ENCODE peak calls at places on chromosome 11, in seven cellular contexts. One of them, this sample, is unnamed.

GRCh38 chr11:61621917-61622585 is 41.2 kb upstream of the SYT7 start:
- DNase-seq in mucosa of descending colon: no peak
- DNase-seq in tibial artery: no peak
- DNase-seq in adrenal gland: no peak
- DNase-seq in vagina: no peak
- DNase-seq in ovary: no peak
- DNase-seq in gastrocnemius medialis: no peak
- DNase-seq in this sample: no peak

GRCh38 chr11:96257972-96258951 is 84.7 kb downstream of the MAML2 start:
- DNase-seq in mucosa of descending colon: no peak
- DNase-seq in tibial artery: no peak
- DNase-seq in adrenal gland: no peak
- DNase-seq in vagina: no peak
- DNase-seq in ovary: no peak
- DNase-seq in gastrocnemius medialis: no peak
- DNase-seq in this sample: no peak

GRCh38 chr11:27873664-27874063 is 173.4 kb upstream of the BDNF start:
- DNase-seq in mucosa of descending colon: no peak
- DNase-seq in tibial artery: no peak
- DNase-seq in adrenal gland: no peak
- DNase-seq in vagina: no peak
- DNase-seq in ovary: no peak
- DNase-seq in gastrocnemius medialis: no peak
- DNase-seq in this sample: no peak

GRCh38 chr11:74701351-74701750 is 29.9 kb downstream of the CHRDL2 start:
- DNase-seq in mucosa of descending colon: no peak
- DNase-seq in tibial artery: no peak
- DNase-seq in adrenal gland: no peak
- DNase-seq in vagina: no peak
- DNase-seq in ovary: no peak
- DNase-seq in gastrocnemius medialis: no peak
- DNase-seq in this sample: no peak

GRCh38 chr11:82505384-82505783 is 228.3 kb downstream of the FAM181B start:
- DNase-seq in mucosa of descending colon: no peak
- DNase-seq in tibial artery: no peak
- DNase-seq in adrenal gland: no peak
- DNase-seq in vagina: no peak
- DNase-seq in ovary: no peak
- DNase-seq in gastrocnemius medialis: no peak
- DNase-seq in this sample: no peak

GRCh38 chr11:88680806-88681205 is 343.3 kb upstream of the CTSC start:
- DNase-seq in mucosa of descending colon: no peak
- DNase-seq in tibial artery: no peak
- DNase-seq in adrenal gland: no peak
- DNase-seq in vagina: no peak
- DNase-seq in ovary: no peak
- DNase-seq in gastrocnemius medialis: no peak
- DNase-seq in this sample: no peak

GRCh38 chr11:8222820-8223512 is 40.7 kb downstream of the LMO1 start:
- DNase-seq in mucosa of descending colon: peak; percentile 40
- DNase-seq in tibial artery: no peak
- DNase-seq in adrenal gland: no peak
- DNase-seq in vagina: no peak
- DNase-seq in ovary: no peak
- DNase-seq in gastrocnemius medialis: no peak
- DNase-seq in this sample: no peak

GRCh38 chr11:75667268-75667830 is 1.5 kb downstream of the MAP6 start:
- DNase-seq in mucosa of descending colon: peak; percentile 12
- DNase-seq in tibial artery: no peak
- DNase-seq in adrenal gland: peak; percentile 56
- DNase-seq in vagina: no peak
- DNase-seq in ovary: peak; percentile 22
- DNase-seq in gastrocnemius medialis: no peak
- DNase-seq in this sample: peak; percentile 37

GRCh38 chr11:111561801-111562325 is 21.3 kb downstream of the LAYN start:
- DNase-seq in mucosa of descending colon: no peak
- DNase-seq in tibial artery: no peak
- DNase-seq in adrenal gland: no peak
- DNase-seq in vagina: no peak
- DNase-seq in ovary: no peak
- DNase-seq in gastrocnemius medialis: no peak
- DNase-seq in this sample: no peak

GRCh38 chr11:1825785-1826451 is 8.9 kb upstream of the SYT8 start:
- DNase-seq in mucosa of descending colon: no peak
- DNase-seq in tibial artery: peak; percentile 67
- DNase-seq in adrenal gland: no peak
- DNase-seq in vagina: no peak
- DNase-seq in ovary: no peak
- DNase-seq in gastrocnemius medialis: no peak
- DNase-seq in this sample: no peak
- H3K4me3 ChIP-seq in mucosa of descending colon: no peak overlapping the region
- H3K4me3 ChIP-seq in tibial artery: no peak overlapping the region
- H3K4me3 ChIP-seq in adrenal gland: no peak overlapping the region
- H3K4me3 ChIP-seq in vagina: no peak overlapping the region
- H3K4me3 ChIP-seq in ovary: no peak overlapping the region
- H3K4me3 ChIP-seq in gastrocnemius medialis: no peak overlapping the region
- H3K4me3 ChIP-seq in this sample: no peak overlapping the region

GRCh38 chr11:110467556-110467955 is 37.8 kb downstream of the FDX1 start:
- DNase-seq in mucosa of descending colon: no peak
- DNase-seq in tibial artery: no peak
- DNase-seq in adrenal gland: no peak
- DNase-seq in vagina: no peak
- DNase-seq in ovary: no peak
- DNase-seq in gastrocnemius medialis: no peak
- DNase-seq in this sample: no peak
- TF ChIP-seq CTCF in mucosa of descending colon: no peak
- TF ChIP-seq CTCF in tibial artery: no peak
- TF ChIP-seq CTCF in adrenal gland: no peak
- TF ChIP-seq CTCF in vagina: no peak
- TF ChIP-seq CTCF in ovary: no peak
- TF ChIP-seq CTCF in gastrocnemius medialis: no peak
- TF ChIP-seq CTCF in this sample: no peak

GRCh38 chr11:19817870-19818269 is 105.2 kb downstream of the NAV2 start:
- DNase-seq in mucosa of descending colon: no peak
- DNase-seq in tibial artery: no peak
- DNase-seq in adrenal gland: no peak
- DNase-seq in vagina: no peak
- DNase-seq in ovary: no peak
- DNase-seq in gastrocnemius medialis: no peak
- DNase-seq in this sample: no peak

GRCh38 chr11:19817265-19817851 is 104.7 kb downstream of the NAV2 start:
- DNase-seq in mucosa of descending colon: no peak
- DNase-seq in tibial artery: no peak
- DNase-seq in adrenal gland: no peak
- DNase-seq in vagina: no peak
- DNase-seq in ovary: no peak
- DNase-seq in gastrocnemius medialis: no peak
- DNase-seq in this sample: no peak

GRCh38 chr11:19816817-19817216 is 104.2 kb downstream of the NAV2 start:
- DNase-seq in mucosa of descending colon: no peak
- DNase-seq in tibial artery: no peak
- DNase-seq in adrenal gland: no peak
- DNase-seq in vagina: no peak
- DNase-seq in ovary: no peak
- DNase-seq in gastrocnemius medialis: no peak
- DNase-seq in this sample: no peak

GRCh38 chr11:19814421-19814820 is 101.8 kb downstream of the NAV2 start:
- DNase-seq in mucosa of descending colon: no peak
- DNase-seq in tibial artery: no peak
- DNase-seq in adrenal gland: no peak
- DNase-seq in vagina: no peak
- DNase-seq in ovary: no peak
- DNase-seq in gastrocnemius medialis: no peak
- DNase-seq in this sample: no peak

DNA sequence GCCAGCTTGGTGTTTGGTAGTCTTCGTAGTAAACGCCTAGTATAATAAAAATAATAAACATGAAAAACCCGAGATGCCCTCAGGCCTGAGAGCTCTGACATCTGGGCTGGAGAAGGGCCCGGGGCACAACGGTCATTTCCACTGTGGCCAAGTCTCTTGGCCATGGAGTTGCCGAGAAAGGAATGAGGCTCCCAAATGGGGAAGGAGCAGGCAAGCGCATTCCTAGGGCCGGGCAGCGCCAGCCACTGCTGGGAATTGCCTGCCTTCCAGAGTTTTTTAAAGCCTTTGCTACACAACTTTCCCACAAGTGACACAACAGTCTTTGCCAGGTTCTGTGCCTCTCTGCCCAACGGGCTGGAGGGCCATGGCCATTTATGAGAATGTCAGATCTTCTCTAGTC is 103.4 kb downstream of the NAV2 start:
- DNase-seq in mucosa of descending colon: no peak
- DNase-seq in tibial artery: peak; percentile 84
- DNase-seq in adrenal gland: no peak
- DNase-seq in vagina: no peak
- DNase-seq in ovary: no peak
- DNase-seq in gastrocnemius medialis: no peak
- DNase-seq in this sample: no peak
- H3K4me1 ChIP-seq in mucosa of descending colon: no peaks in the 10 kb centered on the region
- H3K4me1 ChIP-seq in tibial artery: peaks cover 80% of the 10 kb centered on the region
- H3K4me1 ChIP-seq in adrenal gland: no peaks in the 10 kb centered on the region
- H3K4me1 ChIP-seq in vagina: no peaks in the 10 kb centered on the region
- H3K4me1 ChIP-seq in ovary: no peaks in the 10 kb centered on the region
- H3K4me1 ChIP-seq in gastrocnemius medialis: peaks cover 54% of the 10 kb centered on the region
- H3K4me1 ChIP-seq in this sample: peaks cover 7% of the 10 kb centered on the region

DNA sequence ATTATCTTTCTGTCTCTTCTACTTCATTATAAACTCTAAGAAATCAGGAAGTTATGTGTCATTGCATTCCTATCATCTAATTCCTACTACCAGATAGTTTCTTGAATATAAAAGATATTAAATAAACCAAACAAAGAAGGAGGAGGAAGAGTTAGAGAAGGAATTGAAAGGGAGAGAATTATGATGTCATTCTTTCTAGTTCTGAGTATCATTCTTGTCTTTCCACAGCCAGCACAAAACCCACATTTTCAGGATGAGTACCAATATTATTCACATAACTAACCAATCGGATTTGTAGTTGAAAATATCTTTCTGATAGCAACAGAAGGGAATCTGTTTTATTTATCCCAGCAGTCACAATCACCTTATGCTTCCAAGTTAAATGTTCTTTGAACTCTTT is 13.3 kb downstream of the MS4A13 start:
- DNase-seq in mucosa of descending colon: no peak
- DNase-seq in tibial artery: no peak
- DNase-seq in adrenal gland: no peak
- DNase-seq in vagina: no peak
- DNase-seq in ovary: no peak
- DNase-seq in gastrocnemius medialis: no peak
- DNase-seq in this sample: no peak
- H3K4me3 ChIP-seq in mucosa of descending colon: no peak overlapping the region
- H3K4me3 ChIP-seq in tibial artery: no peak overlapping the region
- H3K4me3 ChIP-seq in adrenal gland: no peak overlapping the region
- H3K4me3 ChIP-seq in vagina: no peak overlapping the region
- H3K4me3 ChIP-seq in ovary: no peak overlapping the region
- H3K4me3 ChIP-seq in gastrocnemius medialis: no peak overlapping the region
- H3K4me3 ChIP-seq in this sample: no peak overlapping the region

DNA sequence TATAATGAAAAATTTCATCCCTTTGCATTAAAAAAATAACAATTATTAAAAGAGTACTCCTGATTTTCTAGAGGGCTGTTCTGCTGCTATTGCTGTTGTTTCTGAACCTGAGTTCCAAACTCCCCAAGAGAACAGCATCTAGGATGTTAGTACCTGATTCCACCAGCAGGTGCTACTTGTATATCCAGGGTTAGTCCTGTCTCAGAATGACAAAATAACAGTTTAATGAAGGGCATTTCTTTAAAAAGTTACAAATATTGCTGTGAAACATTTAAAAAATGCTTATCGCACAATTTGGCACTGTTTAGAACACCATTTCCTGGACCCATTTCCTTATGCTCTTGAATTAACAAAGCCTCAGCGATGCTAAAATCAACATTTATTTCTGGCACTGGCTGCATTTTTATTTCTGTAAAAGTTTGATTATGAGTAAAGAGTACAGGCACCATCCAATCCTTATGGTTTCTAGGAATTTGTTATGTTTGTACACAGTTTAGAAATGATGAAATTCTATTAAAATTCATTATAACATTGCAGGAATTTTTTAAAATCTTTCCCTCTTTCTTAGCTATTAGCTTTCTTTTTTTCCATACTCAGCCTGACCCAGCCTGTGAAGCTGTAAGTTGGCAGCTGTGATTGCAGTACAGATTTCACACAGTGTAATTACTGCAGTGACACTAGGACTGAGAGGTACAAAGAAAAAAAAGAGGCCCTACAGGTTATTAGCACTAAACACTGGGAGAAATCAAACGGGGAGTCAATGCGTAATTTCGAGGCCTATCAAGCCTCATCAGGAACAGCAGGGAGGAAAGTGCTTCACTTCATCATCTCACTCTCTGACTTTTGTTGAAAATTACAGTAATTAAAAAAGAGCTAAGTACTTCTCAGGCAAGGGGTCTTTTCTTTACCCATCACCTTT is 208.8 kb downstream of the DCDC1 start:
- DNase-seq in mucosa of descending colon: no peak
- DNase-seq in tibial artery: no peak
- DNase-seq in adrenal gland: no peak
- DNase-seq in vagina: no peak
- DNase-seq in ovary: no peak
- DNase-seq in gastrocnemius medialis: no peak
- DNase-seq in this sample: no peak
- TF ChIP-seq CTCF in mucosa of descending colon: no peak
- TF ChIP-seq CTCF in tibial artery: no peak
- TF ChIP-seq CTCF in adrenal gland: peak; percentile 6
- TF ChIP-seq CTCF in vagina: no peak
- TF ChIP-seq CTCF in ovary: no peak
- TF ChIP-seq CTCF in gastrocnemius medialis: no peak
- TF ChIP-seq CTCF in this sample: peak; percentile 33

DNA sequence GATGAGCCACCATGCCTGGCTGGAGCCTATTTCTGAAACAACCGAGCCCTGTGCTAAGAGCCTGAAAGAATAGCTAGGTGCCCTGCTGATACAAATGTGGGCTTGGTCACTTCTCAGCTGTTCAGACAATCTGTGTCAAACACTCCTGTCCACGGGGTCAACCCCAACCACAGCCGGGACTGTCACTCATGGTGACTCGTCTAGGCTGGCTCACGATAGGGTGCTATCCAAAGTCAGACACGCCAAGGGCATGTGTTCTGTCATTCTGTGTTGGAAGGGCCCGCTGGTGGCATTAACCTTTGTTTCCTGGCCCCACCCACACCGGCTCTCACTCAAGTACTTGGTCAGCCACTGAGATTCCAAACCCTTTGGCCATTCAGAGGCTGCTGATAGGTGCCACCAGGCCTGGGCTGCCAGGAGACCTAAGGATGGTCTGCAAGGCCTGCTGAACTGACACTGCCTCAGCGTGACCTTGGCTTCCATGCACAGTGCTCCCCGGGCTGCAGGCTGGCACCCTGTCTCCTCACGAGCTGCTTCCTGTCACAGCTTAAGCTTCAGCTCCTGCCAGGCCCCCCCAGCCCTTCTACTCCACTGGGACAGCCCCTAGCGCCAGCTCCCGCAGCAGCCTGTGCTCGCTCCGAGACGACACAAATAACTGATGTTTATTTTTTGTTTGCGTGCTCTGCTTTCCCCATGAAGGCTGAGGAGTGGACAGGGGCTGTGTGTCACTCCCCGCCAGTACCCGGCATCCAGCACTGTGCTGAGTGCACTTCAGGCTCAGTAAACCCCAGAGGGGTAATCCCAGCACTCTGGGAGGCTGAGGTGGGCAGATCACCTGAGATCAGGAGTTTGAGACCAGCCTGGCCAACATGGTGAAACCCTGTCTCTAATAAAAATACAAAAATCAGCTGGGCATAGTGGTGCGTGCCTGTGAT is 14.3 kb upstream of the CDC42BPG start:
- DNase-seq in mucosa of descending colon: no peak
- DNase-seq in tibial artery: no peak
- DNase-seq in adrenal gland: peak; percentile 89
- DNase-seq in vagina: no peak
- DNase-seq in ovary: no peak
- DNase-seq in gastrocnemius medialis: peak; percentile 99
- DNase-seq in this sample: peak; percentile 65
- H3K4me1 ChIP-seq in mucosa of descending colon: peaks cover 53% of the 10 kb centered on the region
- H3K4me1 ChIP-seq in tibial artery: peaks cover 85% of the 10 kb centered on the region
- H3K4me1 ChIP-seq in adrenal gland: peaks cover 82% of the 10 kb centered on the region
- H3K4me1 ChIP-seq in vagina: peaks cover 59% of the 10 kb centered on the region
- H3K4me1 ChIP-seq in ovary: peaks cover 25% of the 10 kb centered on the region
- H3K4me1 ChIP-seq in gastrocnemius medialis: peaks cover 87% of the 10 kb centered on the region
- H3K4me1 ChIP-seq in this sample: peaks cover 93% of the 10 kb centered on the region